ENCODE peak calls at places on chromosomes 7 and 10, in five cellular contexts. One of them, this sample, is unnamed.

GRCh38 chr10:129918401-129918800 is 45.7 kb downstream of the EBF3 start:
- DNase-seq in left cardiac atrium: peak
- DNase-seq in heart left ventricle: no peak
- DNase-seq in WTC11: no peak
- DNase-seq in stimulated activated CD4-positive, alpha-beta T cell treated with anti-CD3 and anti-CD28 coated beads, Interleukin-2, amount 100 ng/mL, for 24 hours: no peak
- DNase-seq in this sample: no peak

GRCh38 chr7:134931487-134931886 is 54.8 kb upstream of the AGBL3 start:
- DNase-seq in heart left ventricle: no peak
- DNase-seq in left cardiac atrium: peak
- DNase-seq in WTC11: no peak
- DNase-seq in stimulated activated CD4-positive, alpha-beta T cell treated with anti-CD3 and anti-CD28 coated beads, Interleukin-2, amount 100 ng/mL, for 24 hours: no peak
- DNase-seq in this sample: no peak

GRCh38 chr10:90642650-90643049 is 215.2 kb downstream of the HTR7 start:
- DNase-seq in WTC11: no peak
- DNase-seq in heart left ventricle: no peak
- DNase-seq in stimulated activated CD4-positive, alpha-beta T cell treated with anti-CD3 and anti-CD28 coated beads, Interleukin-2, amount 100 ng/mL, for 24 hours: no peak
- DNase-seq in left cardiac atrium: no peak
- DNase-seq in this sample: no peak

GRCh38 chr10:27390681-27391080 is 113.4 kb upstream of the RAB18 start:
- DNase-seq in heart left ventricle: no peak
- DNase-seq in stimulated activated CD4-positive, alpha-beta T cell treated with anti-CD3 and anti-CD28 coated beads, Interleukin-2, amount 100 ng/mL, for 24 hours: no peak
- DNase-seq in WTC11: no peak
- DNase-seq in left cardiac atrium: no peak
- DNase-seq in this sample: no peak

GRCh38 chr10:47457826-47458225 is 26.1 kb downstream of the ANXA8 start:
- DNase-seq in heart left ventricle: no peak
- DNase-seq in stimulated activated CD4-positive, alpha-beta T cell treated with anti-CD3 and anti-CD28 coated beads, Interleukin-2, amount 100 ng/mL, for 24 hours: no peak
- DNase-seq in WTC11: no peak
- DNase-seq in left cardiac atrium: no peak
- DNase-seq in this sample: no peak

GRCh38 chr7:133201470-133201869 is 51.4 kb upstream of the EXOC4 start:
- DNase-seq in stimulated activated CD4-positive, alpha-beta T cell treated with anti-CD3 and anti-CD28 coated beads, Interleukin-2, amount 100 ng/mL, for 24 hours: no peak
- DNase-seq in heart left ventricle: no peak
- DNase-seq in WTC11: no peak
- DNase-seq in left cardiac atrium: no peak
- DNase-seq in this sample: no peak

GRCh38 chr10:5518143-5518542 is 6.6 kb upstream of the CALML3 start:
- DNase-seq in WTC11: no peak
- DNase-seq in heart left ventricle: no peak
- DNase-seq in stimulated activated CD4-positive, alpha-beta T cell treated with anti-CD3 and anti-CD28 coated beads, Interleukin-2, amount 100 ng/mL, for 24 hours: no peak
- DNase-seq in left cardiac atrium: no peak
- DNase-seq in this sample: no peak

GRCh38 chr10:63264852-63265617 is 131.9 kb downstream of the NRBF2 start:
- DNase-seq in heart left ventricle: no peak
- DNase-seq in stimulated activated CD4-positive, alpha-beta T cell treated with anti-CD3 and anti-CD28 coated beads, Interleukin-2, amount 100 ng/mL, for 24 hours: peak
- DNase-seq in left cardiac atrium: no peak
- DNase-seq in WTC11: no peak
- DNase-seq in this sample: no peak

GRCh38 chr10:3339531-3339950 is 167.0 kb upstream of the PITRM1 start:
- DNase-seq in left cardiac atrium: no peak
- DNase-seq in heart left ventricle: no peak
- DNase-seq in WTC11: no peak
- DNase-seq in stimulated activated CD4-positive, alpha-beta T cell treated with anti-CD3 and anti-CD28 coated beads, Interleukin-2, amount 100 ng/mL, for 24 hours: no peak
- DNase-seq in this sample: no peak

GRCh38 chr7:86926732-86927131 is 132.7 kb downstream of the ELAPOR2 start:
- DNase-seq in left cardiac atrium: no peak
- DNase-seq in WTC11: peak
- DNase-seq in stimulated activated CD4-positive, alpha-beta T cell treated with anti-CD3 and anti-CD28 coated beads, Interleukin-2, amount 100 ng/mL, for 24 hours: no peak
- DNase-seq in heart left ventricle: no peak
- DNase-seq in this sample: peak

GRCh38 chr10:110923856-110924493 is 4.6 kb downstream of the SHOC2 start:
- DNase-seq in heart left ventricle: no peak
- DNase-seq in stimulated activated CD4-positive, alpha-beta T cell treated with anti-CD3 and anti-CD28 coated beads, Interleukin-2, amount 100 ng/mL, for 24 hours: no peak
- DNase-seq in WTC11: no peak
- DNase-seq in left cardiac atrium: no peak
- DNase-seq in this sample: no peak

GRCh38 chr10:22693371-22693784 is 21.0 kb downstream of the PIP4K2A start:
- DNase-seq in WTC11: no peak
- DNase-seq in left cardiac atrium: no peak
- DNase-seq in heart left ventricle: no peak
- DNase-seq in stimulated activated CD4-positive, alpha-beta T cell treated with anti-CD3 and anti-CD28 coated beads, Interleukin-2, amount 100 ng/mL, for 24 hours: peak
- DNase-seq in this sample: no peak

GRCh38 chr10:99781734-99782429 is 558 bp upstream of the ABCC2 start:
- DNase-seq in heart left ventricle: no peak
- DNase-seq in left cardiac atrium: no peak
- DNase-seq in stimulated activated CD4-positive, alpha-beta T cell treated with anti-CD3 and anti-CD28 coated beads, Interleukin-2, amount 100 ng/mL, for 24 hours: no peak
- DNase-seq in WTC11: no peak
- DNase-seq in this sample: no peak

GRCh38 chr10:78255796-78256638 is 222.4 kb downstream of the RPS24 start:
- DNase-seq in stimulated activated CD4-positive, alpha-beta T cell treated with anti-CD3 and anti-CD28 coated beads, Interleukin-2, amount 100 ng/mL, for 24 hours: no peak
- DNase-seq in heart left ventricle: no peak
- DNase-seq in left cardiac atrium: peak
- DNase-seq in WTC11: no peak
- DNase-seq in this sample: no peak

GRCh38 chr10:70597856-70598815 is 4.4 kb downstream of the PRF1 start:
- DNase-seq in heart left ventricle: no peak
- DNase-seq in left cardiac atrium: no peak
- DNase-seq in WTC11: no peak
- DNase-seq in stimulated activated CD4-positive, alpha-beta T cell treated with anti-CD3 and anti-CD28 coated beads, Interleukin-2, amount 100 ng/mL, for 24 hours: no peak
- DNase-seq in this sample: no peak

GRCh38 chr7:31761646-31762045 is 74.6 kb downstream of the PPP1R17 start:
- DNase-seq in WTC11: no peak
- DNase-seq in stimulated activated CD4-positive, alpha-beta T cell treated with anti-CD3 and anti-CD28 coated beads, Interleukin-2, amount 100 ng/mL, for 24 hours: no peak
- DNase-seq in left cardiac atrium: peak
- DNase-seq in heart left ventricle: peak
- DNase-seq in this sample: no peak